ENCODE peak calls at places on chromosome 4, in four cellular contexts. D is A549, Y is H1, X is HepG2. A is an unnamed sample.

GRCh38 chr4:94603170-94603747 is 151.5 kb downstream of the PDLIM5 start:
- DNase-seq in Y (no peak), X (no peak), D (no peak), A (no peak)

GRCh38 chr4:85128246-85129204 is 162.0 kb upstream of the WDFY3 start:
- DNase-seq in Y (no peak), D (no peak), X (no peak), A (no peak)

GRCh38 chr4:32106767-32107166 is 1386.6 kb downstream of the PCDH7 start:
- DNase-seq in Y (no peak), D (peak; percentile 0), X (no peak), A (no peak)

GRCh38 chr4:186606593-186606992 is 51.2 kb upstream of the MTNR1A start:
- DNase-seq in X (no peak), D (no peak), Y (no peak), A (peak; percentile 12)

GRCh38 chr4:74675673-74676279 is 118.5 kb downstream of the BTC start:
- DNase-seq in Y (no peak), D (peak; percentile 18), X (peak; percentile 61), A (peak; percentile 60)

GRCh38 chr4:103364066-103364465 is 165.9 kb upstream of the CENPE start:
- DNase-seq in D (no peak), Y (no peak), X (no peak), A (no peak)

GRCh38 chr4:75169020-75169814 is 236.3 kb downstream of the PARM1 start:
- DNase-seq in Y (no peak), D (no peak), X (no peak), A (no peak)

GRCh38 chr4:90357117-90357710 is 230.0 kb downstream of the CCSER1 start:
- DNase-seq in D (peak; percentile 3), Y (no peak), X (peak; percentile 45), A (no peak)

GRCh38 chr4:186021461-186022167 is 47.3 kb upstream of the TLR3 start:
- DNase-seq in D (peak; percentile 14), Y (no peak), X (peak; percentile 30), A (no peak)

GRCh38 chr4:128528793-128529553 is 241.4 kb upstream of the PGRMC2 start:
- DNase-seq in X (peak; percentile 58), Y (peak; percentile 58), D (peak; percentile 78), A (no peak)

GRCh38 chr4:144738649-144739048 is 92.7 kb downstream of the HHIP start:
- DNase-seq in X (no peak), D (no peak), Y (no peak), A (no peak)

GRCh38 chr4:144734522-144734921 is 88.6 kb downstream of the HHIP start:
- DNase-seq in D (no peak), X (no peak), Y (no peak), A (no peak)

GRCh38 chr4:144733566-144733965 is 87.6 kb downstream of the HHIP start:
- DNase-seq in X (no peak), Y (no peak), D (no peak), A (no peak)

DNA sequence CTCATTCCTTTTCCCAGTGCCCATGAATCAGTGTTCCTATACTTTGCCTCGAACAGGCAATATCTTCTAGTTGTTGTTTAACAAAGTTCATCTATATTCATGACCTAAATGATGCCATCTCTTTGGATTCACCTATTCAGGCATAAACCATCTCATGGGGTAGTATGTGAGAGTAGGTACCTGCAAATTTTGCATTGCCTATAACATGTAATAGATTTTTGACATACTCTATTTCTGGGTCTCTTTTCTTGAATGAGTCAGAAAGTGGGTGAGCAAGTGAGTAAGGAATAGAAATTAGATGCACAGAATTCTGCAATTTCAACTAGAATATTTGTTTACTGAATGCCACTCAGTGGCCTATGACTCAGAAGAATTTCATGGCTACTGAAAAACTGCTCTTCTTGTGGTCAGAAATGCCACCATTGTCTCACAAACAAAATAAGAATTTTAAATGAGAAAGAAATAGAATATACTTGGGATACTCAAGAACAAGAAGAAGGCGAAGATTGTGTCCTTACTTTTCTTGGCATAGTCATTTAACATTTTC is 86.7 kb downstream of the HHIP start:
- DNase-seq in X (no peak), D (no peak), Y (no peak), A (no peak)
- TF ChIP-seq PHF8 in X (no peak), D (no peak), Y (no peak), A (no peak)

DNA sequence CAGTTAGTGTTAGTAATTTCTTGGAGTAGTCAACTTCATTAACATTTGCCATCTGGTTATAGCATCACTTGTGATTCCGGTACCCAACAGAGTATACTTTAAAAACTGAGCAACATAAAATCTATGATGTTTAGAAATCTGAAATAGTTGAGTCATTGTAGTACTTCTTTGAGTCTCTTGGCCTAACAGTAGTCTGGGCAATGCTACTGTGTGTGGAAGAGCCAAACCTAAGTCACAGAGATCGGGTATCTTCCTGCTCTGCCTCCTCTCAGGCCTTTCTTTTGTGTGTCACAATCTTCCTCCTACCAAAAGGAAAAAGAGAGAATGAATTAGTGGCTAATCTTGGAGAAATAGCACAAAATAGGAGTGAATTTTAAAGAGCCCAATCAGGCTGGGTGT is 25.5 kb downstream of the DCUN1D4 start:
- DNase-seq in D (no peak), X (no peak), Y (no peak), A (no peak)
- TF ChIP-seq PHF8 in D (no peak), X (no peak), Y (no peak), A (no peak)

DNA sequence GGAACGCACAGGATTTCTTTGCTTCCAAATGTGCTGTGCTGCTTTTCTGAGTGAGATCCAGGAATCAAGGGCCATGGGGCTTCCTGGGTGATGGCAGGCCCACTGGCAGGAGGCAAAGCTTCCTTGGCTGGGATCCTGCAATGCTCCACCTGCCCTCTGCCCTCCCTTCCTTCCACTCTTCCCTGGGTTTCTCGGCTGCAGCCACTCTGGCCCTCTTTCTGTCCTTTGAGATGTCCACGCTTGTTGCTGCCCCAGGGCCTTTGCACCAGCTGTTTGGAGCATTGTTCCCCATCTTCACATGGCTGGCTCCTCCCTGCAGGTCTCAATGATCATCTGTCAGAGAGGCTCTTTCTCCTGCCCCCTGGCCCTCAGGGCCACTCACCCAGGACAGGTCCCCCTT is 78.9 kb downstream of the PSAPL1 start:
- DNase-seq in D (no peak), Y (no peak), X (no peak), A (no peak)
- TF ChIP-seq PHF8 in D (no peak), Y (no peak), X (no peak), A (no peak)

GRCh38 chr4:151951727-151952078 is 190.9 kb upstream of the GATB start:
- DNase-seq in D (no peak), X (no peak), Y (no peak), A (no peak)

GRCh38 chr4:151952137-151952536 is 191.3 kb upstream of the GATB start:
- DNase-seq in D (no peak), X (no peak), Y (no peak), A (no peak)

GRCh38 chr4:151953286-151953685 is 192.5 kb upstream of the GATB start:
- DNase-seq in Y (no peak), X (no peak), D (no peak), A (no peak)

GRCh38 chr4:151952711-151953254 is 192.0 kb upstream of the GATB start:
- DNase-seq in Y (no peak), D (no peak), X (no peak), A (no peak)

GRCh38 chr4:151950993-151951726 is 190.4 kb upstream of the GATB start:
- DNase-seq in X (no peak), Y (no peak), D (no peak), A (no peak)
- TF ChIP-seq PHF8 in X (no peak), Y (no peak), D (no peak), A (no peak)

GRCh38 chr4:184444953-184445309 is 29.4 kb downstream of the IRF2 start:
- DNase-seq in Y (no peak), X (no peak), D (no peak), A (no peak)

GRCh38 chr4:184443318-184443717 is 31.0 kb downstream of the IRF2 start:
- DNase-seq in D (no peak), X (no peak), Y (no peak), A (no peak)

GRCh38 chr4:184441461-184442392 is 32.6 kb downstream of the IRF2 start:
- DNase-seq in Y (no peak), D (no peak), X (no peak), A (no peak)

GRCh38 chr4:184446132-184446531 is 28.2 kb downstream of the IRF2 start:
- DNase-seq in X (no peak), Y (no peak), D (no peak), A (no peak)

DNA sequence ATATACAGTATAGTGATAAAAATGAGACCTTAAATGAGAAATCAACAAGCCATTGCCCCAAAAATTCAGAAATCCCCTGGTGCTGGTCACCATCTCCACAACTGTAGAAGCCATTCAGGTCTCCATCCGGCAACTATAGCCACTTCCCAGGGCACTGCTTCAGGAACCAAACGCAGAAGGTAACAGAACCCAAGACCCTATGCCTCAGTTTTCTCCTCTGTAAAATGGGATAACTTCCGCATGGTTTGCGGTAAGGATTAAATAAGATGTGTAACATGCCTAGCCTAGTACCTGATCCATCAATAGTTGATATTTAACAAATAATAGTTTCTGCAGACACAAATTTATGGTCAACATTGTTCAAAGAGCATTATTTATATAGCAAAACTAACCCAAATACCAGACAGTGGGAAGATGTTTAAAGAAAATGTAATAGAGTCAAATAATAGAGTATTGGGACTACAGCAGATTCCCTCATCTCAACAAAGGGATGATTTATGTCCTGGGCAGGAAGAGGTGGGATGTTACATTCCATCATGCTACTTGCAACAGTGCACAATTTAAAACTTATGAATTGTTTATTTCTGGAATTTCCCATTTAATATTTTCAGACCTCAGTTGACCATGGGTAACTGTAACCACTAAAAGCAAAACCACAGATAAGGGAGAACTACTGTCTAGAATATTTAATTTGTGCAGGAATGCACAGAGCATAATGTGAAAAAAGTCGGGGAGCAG is 30.0 kb downstream of the IRF2 start:
- DNase-seq in Y (no peak), X (no peak), D (no peak), A (no peak)
- TF ChIP-seq PHF8 in Y (no peak), X (no peak), D (no peak), A (no peak)

DNA sequence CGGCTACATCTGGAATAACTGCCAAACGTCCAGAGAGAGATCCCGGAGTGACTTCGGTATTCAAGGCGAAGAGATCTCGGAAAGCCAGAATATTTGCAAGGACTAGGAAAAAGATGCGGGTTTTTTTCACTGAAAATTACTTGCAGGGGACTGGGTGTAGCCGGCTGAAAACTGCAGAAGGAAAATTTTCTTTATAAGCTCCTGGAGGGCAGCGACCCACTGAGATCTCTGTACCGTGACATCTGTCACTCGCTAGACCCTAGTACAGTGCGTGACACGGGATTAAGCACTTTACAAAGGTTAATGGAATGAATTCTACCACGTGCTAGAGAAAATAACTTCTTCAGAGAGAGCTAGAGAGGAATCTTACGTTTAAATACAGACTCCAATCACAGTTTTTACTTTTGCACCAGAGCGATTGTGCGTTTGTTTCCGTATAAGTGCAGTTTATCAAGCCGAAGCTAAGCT is 1.1 kb upstream of the LCORL start:
- DNase-seq in Y (no peak), X (no peak), D (no peak), A (no peak)
- TF ChIP-seq PHF8 in Y (no peak), X (no peak), D (no peak), A (no peak)

DNA sequence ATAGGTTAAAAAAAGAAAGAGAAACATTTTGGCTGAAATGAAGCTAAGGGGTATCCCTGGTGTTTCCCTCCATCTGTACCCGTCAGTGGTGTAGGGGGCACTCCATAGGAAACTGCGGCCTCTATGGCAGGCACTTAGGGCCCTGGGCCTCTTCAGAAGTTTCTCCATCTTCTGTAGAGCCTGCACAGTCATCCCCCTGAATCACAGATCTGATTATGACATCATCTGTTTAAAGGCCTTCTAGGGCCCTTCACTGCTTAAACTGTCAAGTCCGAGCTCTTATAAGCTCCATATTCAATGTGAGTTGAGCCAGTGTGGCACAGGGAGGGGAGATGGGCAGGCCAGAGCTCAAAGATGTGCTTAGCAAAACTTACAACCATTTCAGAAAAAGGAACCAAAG is 241.3 kb downstream of the NR3C2 start:
- DNase-seq in X (no peak), D (no peak), Y (no peak), A (no peak)
- TF ChIP-seq PHF8 in X (no peak), D (no peak), Y (no peak), A (no peak)